ENCODE peak calls at places on chromosome 20, in six cellular contexts. Y, S, F, C, B and Z are unnamed samples. For H3K4me1 and H3K36me3, the result is how much of the 10 kb centered on the place peaks cover.

GRCh38 chr20:17676942-17677341 is 5.1 kb downstream of the RRBP1 start:
- DNase-seq in Y (no peak), S (no peak), F (no peak), C (no peak), B (no peak), Z (no peak)

GRCh38 chr20:14401479-14402138 is 64.2 kb upstream of the FLRT3 start:
- DNase-seq in Y (no peak), S (no peak), F (peak), C (no peak), B (no peak), Z (no peak)

GRCh38 chr20:12175538-12175937 is 257.8 kb downstream of the BTBD3 start:
- DNase-seq in Y (no peak), S (no peak), F (no peak), C (no peak), B (no peak), Z (no peak)

GRCh38 chr20:64182146-64182865 is 18.1 kb downstream of the MYT1 start:
- DNase-seq in Y (no peak), S (no peak), F (no peak), C (peak), B (no peak), Z (no peak)

GRCh38 chr20:35601021-35601973 is 14.3 kb upstream of the SPAG4 start:
- DNase-seq in Y (peak), S (peak), F (peak), C (peak), B (peak), Z (peak)

GRCh38 chr20:46939031-46939430 is 44.4 kb downstream of the EYA2 start:
- DNase-seq in Y (no peak), S (no peak), F (peak), C (no peak), B (no peak), Z (peak)

GRCh38 chr20:9889270-9889981 is 50.5 kb upstream of the PAK5 start:
- DNase-seq in Y (no peak), S (no peak), F (no peak), C (no peak), B (no peak), Z (no peak)

GRCh38 chr20:20233041-20233514 is 134.8 kb upstream of the INSM1 start:
- DNase-seq in Y (no peak), S (no peak), F (no peak), C (no peak), B (no peak), Z (no peak)

GRCh38 chr20:25453035-25453810 is 45.8 kb downstream of the GINS1 start:
- DNase-seq in Y (no peak), S (peak), F (no peak), C (no peak), B (no peak), Z (peak)

GRCh38 chr20:2023151-2023550 is 29.3 kb upstream of the PDYN start:
- DNase-seq in Y (no peak), S (peak), F (peak), C (no peak), B (no peak), Z (no peak)

GRCh38 chr20:49657118-49657901 is 56.4 kb downstream of the B4GALT5 start:
- DNase-seq in Y (peak), S (peak), F (no peak), C (no peak), B (no peak), Z (peak)

GRCh38 chr20:24381886-24382285 is 87.5 kb upstream of the SYNDIG1 start:
- DNase-seq in Y (no peak), S (no peak), F (no peak), C (no peak), B (no peak), Z (no peak)

GRCh38 chr20:63060057-63060991 is 53.6 kb upstream of the BHLHE23 start:
- DNase-seq in Y (no peak), S (peak), F (no peak), C (peak), B (peak), Z (no peak)

GRCh38 chr20:57474191-57474590 is 50.7 kb downstream of the CTCFL start:
- DNase-seq in Y (no peak), S (no peak), F (no peak), C (no peak), B (no peak), Z (no peak)

GRCh38 chr20:57475388-57476072 is 49.4 kb downstream of the CTCFL start:
- DNase-seq in Y (no peak), S (no peak), F (no peak), C (no peak), B (no peak), Z (no peak)

GRCh38 chr20:57471496-57472210 is 53.3 kb downstream of the CTCFL start:
- DNase-seq in Y (no peak), S (no peak), F (no peak), C (no peak), B (no peak), Z (no peak)

GRCh38 chr20:57474816-57475215 is 50.1 kb downstream of the CTCFL start:
- DNase-seq in Y (no peak), S (no peak), F (no peak), C (peak), B (no peak), Z (no peak)

GRCh38 chr20:57473246-57474042 is 51.5 kb downstream of the CTCFL start:
- DNase-seq in Y (peak), S (peak), F (peak), C (peak), B (no peak), Z (peak)
- H3K4me3 ChIP-seq in Y (no peak), S (no peak), F (no peak), C (no peak), B (no peak), Z (no peak)

DNA sequence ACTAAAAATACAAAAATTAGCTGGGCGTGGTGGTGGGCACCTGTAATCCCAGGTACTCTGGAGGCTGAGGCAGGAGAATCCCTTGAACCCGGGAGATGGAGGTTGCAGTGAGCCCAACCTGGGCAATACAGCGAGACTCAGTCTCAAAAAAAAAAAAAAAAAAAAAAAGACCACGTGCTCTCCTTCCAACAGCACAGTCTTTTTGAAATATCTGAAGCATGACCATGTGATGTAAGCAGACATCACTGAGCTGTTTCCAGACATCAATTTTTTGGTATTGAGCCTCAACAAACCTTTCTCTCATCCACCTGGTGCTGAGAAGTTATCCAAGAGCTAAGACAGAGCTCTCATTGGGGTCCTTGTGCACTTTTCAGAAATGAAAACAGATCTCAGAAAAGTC is 249.2 kb downstream of the FOXA2 start:
- DNase-seq in Y (no peak), S (no peak), F (no peak), C (no peak), B (no peak), Z (no peak)
- H3K4me1 ChIP-seq in Y (under half), S (under half), F (under half), C (under half), B (under half), Z (under half)

GRCh38 chr20:34095825-34096224 is 16.2 kb downstream of the EIF2S2 start:
- DNase-seq in Y (no peak), S (no peak), F (no peak), C (no peak), B (no peak), Z (no peak)

GRCh38 chr20:34098570-34098969 is 13.5 kb downstream of the EIF2S2 start:
- DNase-seq in Y (no peak), S (no peak), F (no peak), C (no peak), B (no peak), Z (no peak)

GRCh38 chr20:34099675-34100074 is 12.4 kb downstream of the EIF2S2 start:
- DNase-seq in Y (no peak), S (no peak), F (no peak), C (no peak), B (no peak), Z (no peak)

GRCh38 chr20:34093895-34094294 is 18.1 kb downstream of the EIF2S2 start:
- DNase-seq in Y (no peak), S (no peak), F (no peak), C (no peak), B (no peak), Z (no peak)

GRCh38 chr20:34096699-34097420 is 15.2 kb downstream of the EIF2S2 start:
- DNase-seq in Y (no peak), S (peak), F (no peak), C (no peak), B (no peak), Z (no peak)
- H3K36me3 ChIP-seq in Y (half or more), S (under half), F (half or more), C (half or more), B (under half), Z (half or more)

DNA sequence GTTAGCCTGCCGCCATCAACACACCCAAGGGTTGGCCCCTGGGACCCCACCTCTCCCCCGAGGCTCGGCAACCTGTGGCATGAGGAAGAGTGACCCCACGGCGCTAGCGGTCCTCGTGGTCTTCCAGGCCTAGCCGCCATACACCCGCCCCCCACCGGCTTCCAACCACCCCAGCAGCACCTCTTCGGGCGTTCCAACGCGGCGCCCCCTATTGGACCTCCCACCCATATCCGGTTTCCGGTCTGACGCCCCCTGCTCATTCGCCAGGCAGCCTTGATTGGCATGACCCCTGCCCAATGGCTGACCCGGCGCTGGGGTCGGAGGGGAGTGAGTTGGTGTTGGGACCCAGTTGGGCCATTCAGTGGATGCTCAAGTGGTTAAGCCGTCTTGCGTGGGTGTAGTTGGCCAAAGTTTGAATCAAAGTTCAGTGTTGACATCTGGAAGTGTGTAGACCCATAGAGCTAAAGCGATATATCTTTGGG is at the start of gene GNAS-AS1:
- DNase-seq in Y (peak), S (peak), F (peak), C (peak), B (peak), Z (no peak)
- H3K4me3 ChIP-seq in Y (no peak), S (peak), F (peak), C (peak), B (no peak), Z (no peak)

GRCh38 chr20:37299718-37300529 is 10.5 kb downstream of the MANBAL start:
- DNase-seq in Y (no peak), S (peak), F (no peak), C (no peak), B (no peak), Z (no peak)
- H3K4me1 ChIP-seq in Y (half or more), S (under half), F (under half), C (under half), B (under half), Z (under half)